ENCODE peak calls at places on chromosomes 11 and 22, in six cellular contexts. One of them, this sample, is unnamed.

GRCh38 chr11:67408437-67409200 is 4.7 kb downstream of the TBC1D10C start:
- DNase-seq in K562: no peak
- DNase-seq in HepG2: no peak
- DNase-seq in IMR-90: no peak
- DNase-seq in HEK293T: no peak
- DNase-seq in GM12878: no peak
- DNase-seq in this sample: no peak

GRCh38 chr22:31173386-31174145 is 13.6 kb downstream of the RNF185 start:
- DNase-seq in HEK293T: no peak
- DNase-seq in IMR-90: peak
- DNase-seq in K562: no peak
- DNase-seq in HepG2: no peak
- DNase-seq in GM12878: no peak
- DNase-seq in this sample: peak

GRCh38 chr22:48431536-48432315 is 1395.9 kb downstream of the BRD1 start:
- DNase-seq in IMR-90: no peak
- DNase-seq in GM12878: no peak
- DNase-seq in HEK293T: no peak
- DNase-seq in K562: peak
- DNase-seq in HepG2: no peak
- DNase-seq in this sample: no peak

GRCh38 chr11:35013514-35014191 is 97.2 kb downstream of the PDHX start:
- DNase-seq in IMR-90: no peak
- DNase-seq in HepG2: no peak
- DNase-seq in HEK293T: no peak
- DNase-seq in GM12878: no peak
- DNase-seq in K562: no peak
- DNase-seq in this sample: no peak

GRCh38 chr11:74357449-74357848 is 40.8 kb downstream of the PGM2L1 start:
- DNase-seq in K562: no peak
- DNase-seq in GM12878: no peak
- DNase-seq in IMR-90: peak
- DNase-seq in HepG2: no peak
- DNase-seq in HEK293T: no peak
- DNase-seq in this sample: no peak

GRCh38 chr11:33399421-33399820 is 142.2 kb downstream of the HIPK3 start:
- DNase-seq in HepG2: no peak
- DNase-seq in IMR-90: no peak
- DNase-seq in HEK293T: no peak
- DNase-seq in GM12878: no peak
- DNase-seq in K562: no peak
- DNase-seq in this sample: no peak

GRCh38 chr11:13668957-13669521 is 571 bp downstream of the FAR1 start:
- DNase-seq in K562: peak
- DNase-seq in IMR-90: peak
- DNase-seq in HEK293T: peak
- DNase-seq in HepG2: no peak
- DNase-seq in GM12878: no peak
- DNase-seq in this sample: peak

GRCh38 chr11:70108250-70108649 is 30.1 kb downstream of the ANO1 start:
- DNase-seq in GM12878: no peak
- DNase-seq in HEK293T: no peak
- DNase-seq in IMR-90: peak
- DNase-seq in K562: no peak
- DNase-seq in HepG2: no peak
- DNase-seq in this sample: no peak

GRCh38 chr11:19816040-19816439 is 103.4 kb downstream of the NAV2 start:
- DNase-seq in K562: no peak
- DNase-seq in GM12878: no peak
- DNase-seq in HepG2: no peak
- DNase-seq in IMR-90: no peak
- DNase-seq in HEK293T: no peak
- DNase-seq in this sample: no peak

GRCh38 chr11:131663403-131664200 is 293.2 kb downstream of the NTM start:
- DNase-seq in K562: no peak
- DNase-seq in GM12878: no peak
- DNase-seq in HepG2: no peak
- DNase-seq in IMR-90: no peak
- DNase-seq in HEK293T: no peak
- DNase-seq in this sample: no peak

GRCh38 chr22:21606775-21607174 is 23.0 kb downstream of the YDJC start:
- DNase-seq in HEK293T: no peak
- DNase-seq in HepG2: no peak
- DNase-seq in GM12878: no peak
- DNase-seq in K562: peak
- DNase-seq in IMR-90: no peak
- DNase-seq in this sample: no peak

GRCh38 chr22:24845036-24845918 is 39.3 kb downstream of the SGSM1 start:
- DNase-seq in K562: no peak
- DNase-seq in HepG2: no peak
- DNase-seq in IMR-90: peak
- DNase-seq in GM12878: no peak
- DNase-seq in HEK293T: no peak
- DNase-seq in this sample: no peak

GRCh38 chr11:134150195-134150903 is 73.4 kb downstream of the NCAPD3 start:
- DNase-seq in GM12878: no peak
- DNase-seq in HepG2: no peak
- DNase-seq in HEK293T: no peak
- DNase-seq in K562: no peak
- DNase-seq in IMR-90: no peak
- DNase-seq in this sample: no peak

GRCh38 chr22:29031236-29031982 is 30.2 kb downstream of the C22orf31 start:
- DNase-seq in GM12878: no peak
- DNase-seq in HEK293T: peak
- DNase-seq in HepG2: peak
- DNase-seq in IMR-90: peak
- DNase-seq in K562: peak
- DNase-seq in this sample: peak

GRCh38 chr11:60657880-60658279 is 41.5 kb upstream of the MS4A8 start:
- DNase-seq in K562: no peak
- DNase-seq in HepG2: peak
- DNase-seq in IMR-90: no peak
- DNase-seq in GM12878: no peak
- DNase-seq in HEK293T: no peak
- DNase-seq in this sample: peak

GRCh38 chr11:128555606-128556005 is 31.8 kb downstream of the ETS1 start:
- DNase-seq in IMR-90: no peak
- DNase-seq in K562: no peak
- DNase-seq in GM12878: no peak
- DNase-seq in HEK293T: no peak
- DNase-seq in HepG2: peak
- DNase-seq in this sample: no peak
- TF ChIP-seq BHLHE40 in IMR-90: no peak
- TF ChIP-seq BHLHE40 in K562: no peak
- TF ChIP-seq BHLHE40 in GM12878: no peak
- TF ChIP-seq BHLHE40 in HEK293T: no peak
- TF ChIP-seq BHLHE40 in HepG2: no peak
- TF ChIP-seq BHLHE40 in this sample: no peak

GRCh38 chr11:22778642-22779041 is 51.0 kb downstream of the SVIP start:
- DNase-seq in HEK293T: no peak
- DNase-seq in K562: no peak
- DNase-seq in HepG2: peak
- DNase-seq in GM12878: no peak
- DNase-seq in IMR-90: no peak
- DNase-seq in this sample: peak

GRCh38 chr11:22775248-22775647 is 54.4 kb downstream of the SVIP start:
- DNase-seq in HEK293T: no peak
- DNase-seq in IMR-90: no peak
- DNase-seq in K562: no peak
- DNase-seq in GM12878: no peak
- DNase-seq in HepG2: no peak
- DNase-seq in this sample: no peak

GRCh38 chr11:22779850-22780249 is 49.8 kb downstream of the SVIP start:
- DNase-seq in K562: no peak
- DNase-seq in HepG2: peak
- DNase-seq in GM12878: no peak
- DNase-seq in IMR-90: no peak
- DNase-seq in HEK293T: no peak
- DNase-seq in this sample: no peak

GRCh38 chr11:22769081-22769480 is 60.5 kb downstream of the SVIP start:
- DNase-seq in HEK293T: no peak
- DNase-seq in K562: no peak
- DNase-seq in HepG2: no peak
- DNase-seq in GM12878: no peak
- DNase-seq in IMR-90: no peak
- DNase-seq in this sample: no peak

DNA sequence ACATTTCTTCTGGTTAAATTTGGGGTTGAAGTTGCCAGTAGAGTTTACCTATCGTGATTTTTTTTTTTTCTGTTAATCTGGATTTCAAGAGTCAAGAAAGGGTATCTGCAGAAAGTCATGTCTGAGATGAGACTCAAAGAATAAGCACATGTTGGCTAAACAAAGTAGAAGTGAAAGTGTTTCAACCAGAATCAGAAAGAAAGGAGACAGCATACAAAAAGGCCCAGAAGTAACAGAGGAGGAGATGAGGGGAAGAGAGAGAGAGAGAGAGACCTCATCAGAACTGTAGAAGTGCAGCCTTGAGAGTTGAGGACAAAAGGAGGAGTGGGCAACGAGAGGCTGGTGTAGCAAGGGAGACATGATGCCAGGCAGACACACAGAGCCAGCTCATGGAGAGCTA is 54.9 kb downstream of the SVIP start:
- DNase-seq in HEK293T: no peak
- DNase-seq in K562: no peak
- DNase-seq in GM12878: no peak
- DNase-seq in HepG2: no peak
- DNase-seq in IMR-90: no peak
- DNase-seq in this sample: no peak
- TF ChIP-seq BHLHE40 in HEK293T: no peak
- TF ChIP-seq BHLHE40 in K562: no peak
- TF ChIP-seq BHLHE40 in GM12878: no peak
- TF ChIP-seq BHLHE40 in HepG2: no peak
- TF ChIP-seq BHLHE40 in IMR-90: no peak
- TF ChIP-seq BHLHE40 in this sample: no peak

GRCh38 chr22:37657590-37658132 is 862 bp upstream of the PDXP start:
- DNase-seq in GM12878: no peak
- DNase-seq in K562: peak
- DNase-seq in HEK293T: no peak
- DNase-seq in IMR-90: peak
- DNase-seq in HepG2: no peak
- DNase-seq in this sample: no peak
- TF ChIP-seq BHLHE40 in GM12878: no peak
- TF ChIP-seq BHLHE40 in K562: no peak
- TF ChIP-seq BHLHE40 in HEK293T: no peak
- TF ChIP-seq BHLHE40 in IMR-90: no peak
- TF ChIP-seq BHLHE40 in HepG2: no peak
- TF ChIP-seq BHLHE40 in this sample: no peak

DNA sequence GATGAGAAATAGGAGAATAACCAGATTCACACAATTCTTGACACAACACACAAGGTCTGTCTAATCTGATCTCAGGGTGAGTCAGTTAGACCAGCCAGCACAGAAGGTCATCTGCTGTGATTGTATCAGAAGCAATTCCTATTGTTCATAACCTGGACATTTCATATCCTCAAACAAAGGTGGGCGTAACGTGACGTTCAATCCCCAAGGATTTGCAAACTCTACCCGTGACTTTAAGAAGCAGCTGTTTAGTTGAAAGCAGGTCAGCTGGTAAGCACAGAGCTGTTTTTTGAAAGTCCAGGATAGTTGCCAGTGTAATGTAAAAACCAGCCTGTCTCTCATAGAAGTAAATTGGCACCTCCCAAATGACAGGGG is 385.1 kb downstream of the DCDC1 start:
- DNase-seq in IMR-90: peak
- DNase-seq in HEK293T: no peak
- DNase-seq in K562: no peak
- DNase-seq in GM12878: no peak
- DNase-seq in HepG2: peak
- DNase-seq in this sample: peak
- TF ChIP-seq BHLHE40 in IMR-90: no peak
- TF ChIP-seq BHLHE40 in HEK293T: no peak
- TF ChIP-seq BHLHE40 in K562: no peak
- TF ChIP-seq BHLHE40 in GM12878: no peak
- TF ChIP-seq BHLHE40 in HepG2: no peak
- TF ChIP-seq BHLHE40 in this sample: no peak

GRCh38 chr22:40679964-40680818 is 907 bp downstream of the MCHR1 start:
- DNase-seq in HEK293T: no peak
- DNase-seq in HepG2: no peak
- DNase-seq in GM12878: no peak
- DNase-seq in IMR-90: peak
- DNase-seq in K562: no peak
- DNase-seq in this sample: no peak
- TF ChIP-seq BHLHE40 in HEK293T: no peak
- TF ChIP-seq BHLHE40 in HepG2: no peak
- TF ChIP-seq BHLHE40 in GM12878: no peak
- TF ChIP-seq BHLHE40 in IMR-90: no peak
- TF ChIP-seq BHLHE40 in K562: no peak
- TF ChIP-seq BHLHE40 in this sample: no peak

DNA sequence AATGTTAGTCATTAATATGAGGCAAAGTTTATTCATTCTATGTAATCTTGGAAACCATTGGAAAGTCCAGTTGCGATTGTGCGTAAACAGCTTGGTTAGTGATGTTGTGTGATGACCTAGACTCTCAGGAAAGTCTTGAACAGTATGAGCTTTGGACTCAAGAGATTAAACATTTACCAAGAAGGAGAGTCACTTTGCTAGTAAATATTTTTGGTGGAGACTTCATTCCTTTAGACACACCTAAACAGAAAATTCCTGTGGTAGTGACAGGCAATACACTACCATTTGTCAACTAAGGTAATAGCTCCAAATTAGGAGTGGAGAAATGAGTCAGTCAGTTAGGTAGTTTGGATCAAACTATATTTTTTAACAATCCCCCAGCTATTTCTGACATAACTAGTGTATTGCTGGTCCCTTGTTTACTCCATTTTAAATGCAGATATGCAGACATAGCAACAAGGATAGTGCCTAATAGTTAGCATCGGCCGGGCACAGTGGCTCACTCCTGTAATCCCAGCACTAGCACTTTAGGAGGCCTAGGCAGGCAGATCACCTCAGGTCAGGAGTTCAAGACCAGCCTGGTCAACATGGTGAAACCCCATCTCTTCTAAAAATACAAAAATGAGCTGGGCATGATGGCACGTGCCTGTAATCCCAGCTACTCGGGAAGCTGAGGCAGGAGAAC is 89.3 kb downstream of the ARHGAP42 start:
- DNase-seq in K562: no peak
- DNase-seq in HepG2: peak
- DNase-seq in IMR-90: peak
- DNase-seq in HEK293T: no peak
- DNase-seq in GM12878: no peak
- DNase-seq in this sample: peak
- TF ChIP-seq BHLHE40 in K562: no peak
- TF ChIP-seq BHLHE40 in HepG2: no peak
- TF ChIP-seq BHLHE40 in IMR-90: no peak
- TF ChIP-seq BHLHE40 in HEK293T: no peak
- TF ChIP-seq BHLHE40 in GM12878: no peak
- TF ChIP-seq BHLHE40 in this sample: no peak

DNA sequence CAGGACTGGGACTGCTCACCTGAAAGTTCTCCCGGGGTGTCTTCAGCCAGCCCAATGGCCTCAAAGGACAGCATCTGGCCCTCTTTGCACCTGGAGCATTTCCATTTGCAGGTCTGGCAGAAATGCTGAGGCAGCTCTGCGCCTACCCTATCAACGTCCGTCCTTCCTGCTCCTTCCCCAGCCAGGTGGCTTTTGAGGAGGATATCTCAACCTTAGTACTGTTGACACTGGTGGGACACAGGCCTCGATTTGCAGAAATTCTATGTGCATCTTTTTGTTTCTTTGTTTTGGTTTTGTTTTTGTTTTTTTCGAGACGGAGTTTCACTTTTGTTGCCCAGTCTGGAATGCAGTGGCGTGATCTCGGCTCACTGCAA is 5.0 kb downstream of the MOGAT2 start:
- DNase-seq in HepG2: no peak
- DNase-seq in HEK293T: no peak
- DNase-seq in K562: no peak
- DNase-seq in GM12878: no peak
- DNase-seq in IMR-90: no peak
- DNase-seq in this sample: no peak
- TF ChIP-seq BHLHE40 in HepG2: no peak
- TF ChIP-seq BHLHE40 in HEK293T: no peak
- TF ChIP-seq BHLHE40 in K562: no peak
- TF ChIP-seq BHLHE40 in GM12878: no peak
- TF ChIP-seq BHLHE40 in IMR-90: no peak
- TF ChIP-seq BHLHE40 in this sample: no peak

This sample was measured in A549.